ENCODE peak calls at places on chromosomes 6 and 20, in five cellular contexts. I is uterus, R is heart left ventricle, Q is IMR-90, O is adrenal gland. U is an unnamed sample.

GRCh38 chr6:37222125-37222967 is 35.2 kb upstream of the TBC1D22B start:
- DNase-seq in I (peak; percentile 71), R (peak; percentile 79), Q (peak; percentile 83), O (peak; percentile 92), U (peak; percentile 93)

GRCh38 chr20:59482581-59483187 is 121.7 kb upstream of the PHACTR3 start:
- DNase-seq in I (no peak), R (no peak), Q (no peak), O (no peak), U (no peak)

GRCh38 chr20:50561379-50562078 is 51.3 kb downstream of the PTPN1 start:
- DNase-seq in I (peak; percentile 76), R (no peak), Q (peak; percentile 99), O (peak; percentile 81), U (no peak)

GRCh38 chr6:117506180-117506835 is 23.8 kb downstream of the DCBLD1 start:
- DNase-seq in I (no peak), R (no peak), Q (peak; percentile 83), O (no peak), U (no peak)

GRCh38 chr20:15378151-15378550 is 1040.7 kb upstream of the FLRT3 start:
- DNase-seq in I (no peak), R (no peak), Q (no peak), O (no peak), U (no peak)

GRCh38 chr6:108844632-108845031 is 3.6 kb upstream of the ARMC2 start:
- DNase-seq in I (no peak), R (no peak), Q (no peak), O (no peak), U (no peak)

GRCh38 chr20:49323622-49324238 is 45.9 kb upstream of the ZNFX1 start:
- DNase-seq in I (no peak), R (peak; percentile 19), Q (peak; percentile 74), O (peak; percentile 60), U (no peak)

GRCh38 chr6:107894821-107895396 is 63.1 kb downstream of the SEC63 start:
- DNase-seq in I (no peak), R (no peak), Q (no peak), O (no peak), U (no peak)

GRCh38 chr20:43840382-43841070 is 74.1 kb upstream of the TOX2 start:
- DNase-seq in I (no peak), R (no peak), Q (peak; percentile 29), O (peak; percentile 45), U (peak; percentile 33)

GRCh38 chr20:14444106-14444505 is 106.7 kb upstream of the FLRT3 start:
- DNase-seq in I (no peak), R (no peak), Q (no peak), O (no peak), U (no peak)

GRCh38 chr6:169851641-169852503 is 100.5 kb downstream of the ERMARD start:
- DNase-seq in I (peak; percentile 37), R (peak; percentile 64), Q (no peak), O (peak; percentile 54), U (peak; percentile 44)

GRCh38 chr6:30814137-30815084 is 69.9 kb upstream of the DDR1 start:
- DNase-seq in I (peak; percentile 32), R (no peak), Q (peak; percentile 84), O (peak; percentile 67), U (no peak)

GRCh38 chr20:36030143-36030542 is 61.8 kb downstream of the CNBD2 start:
- DNase-seq in I (peak; percentile 22), R (peak; percentile 57), Q (peak; percentile 24), O (no peak), U (no peak)

GRCh38 chr6:87473419-87473903 is 687 bp downstream of the SLC35A1 start:
- DNase-seq in I (no peak), R (peak; percentile 57), Q (peak; percentile 44), O (peak; percentile 59), U (no peak)

GRCh38 chr6:43770417-43771209 is 602 bp downstream of the VEGFA start:
- DNase-seq in I (peak; percentile 57), R (peak; percentile 81), Q (peak; percentile 69), O (peak; percentile 90), U (peak; percentile 80)

GRCh38 chr20:62266340-62266739 is 28.0 kb downstream of the OSBPL2 start:
- DNase-seq in I (no peak), R (no peak), Q (no peak), O (no peak), U (no peak)

GRCh38 chr20:58017237-58017969 is 211.1 kb downstream of the ANKRD60 start:
- DNase-seq in I (no peak), R (peak; percentile 7), Q (peak; percentile 1), O (peak; percentile 75), U (no peak)

GRCh38 chr20:48787861-48788375 is 39.9 kb downstream of the PREX1 start:
- DNase-seq in I (no peak), R (no peak), Q (peak; percentile 47), O (no peak), U (no peak)

GRCh38 chr20:61372151-61373054 is 120.3 kb downstream of the CDH4 start:
- DNase-seq in I (no peak), R (no peak), Q (no peak), O (no peak), U (no peak)

GRCh38 chr20:39830903-39831302 is 858.1 kb downstream of the MAFB start:
- DNase-seq in I (no peak), R (no peak), Q (no peak), O (no peak), U (no peak)

GRCh38 chr6:11911535-11911934 is 100.6 kb upstream of the HIVEP1 start:
- DNase-seq in I (no peak), R (no peak), Q (peak; percentile 29), O (no peak), U (no peak)

GRCh38 chr20:13356591-13356990 is 135.5 kb downstream of the ISM1 start:
- DNase-seq in I (no peak), R (no peak), Q (no peak), O (no peak), U (no peak)

GRCh38 chr6:111662192-111662793 is 56.6 kb upstream of the TRAF3IP2 start:
- DNase-seq in I (no peak), R (no peak), Q (no peak), O (no peak), U (no peak)

GRCh38 chr6:149169761-149170359 is 147.7 kb upstream of the TAB2 start:
- DNase-seq in I (no peak), R (no peak), Q (no peak), O (no peak), U (no peak)

GRCh38 chr6:30097902-30098606 is 14.8 kb downstream of the TRIM31 start:
- DNase-seq in I (no peak), R (no peak), Q (no peak), O (no peak), U (no peak)

GRCh38 chr6:35731736-35732532 is 4.9 kb upstream of the ARMC12 start:
- DNase-seq in I (peak; percentile 99), R (peak; percentile 96), Q (peak; percentile 83), O (peak; percentile 98), U (peak; percentile 98)

GRCh38 chr6:112879920-112880413 is 532.8 kb downstream of the RFPL4B start:
- DNase-seq in I (no peak), R (no peak), Q (no peak), O (no peak), U (peak; percentile 18)

GRCh38 chr6:89148016-89148750 is 2.3 kb downstream of the PM20D2 start:
- DNase-seq in I (no peak), R (no peak), Q (peak; percentile 30), O (no peak), U (no peak)

GRCh38 chr6:159056432-159056831 is 11.6 kb upstream of the TAGAP start:
- DNase-seq in I (no peak), R (no peak), Q (no peak), O (no peak), U (no peak)

GRCh38 chr20:38043512-38044300 is 10.2 kb downstream of the RPRD1B start:
- DNase-seq in I (no peak), R (no peak), Q (peak; percentile 85), O (no peak), U (no peak)

GRCh38 chr6:136226674-136227377 is 23.3 kb downstream of the MTFR2 start:
- DNase-seq in I (no peak), R (no peak), Q (peak; percentile 74), O (no peak), U (no peak)

GRCh38 chr6:136226027-136226673 is 24.0 kb downstream of the MTFR2 start:
- DNase-seq in I (peak; percentile 64), R (peak; percentile 58), Q (peak; percentile 67), O (peak; percentile 84), U (peak; percentile 62)

GRCh38 chr6:136230219-136230980 is 19.7 kb downstream of the MTFR2 start:
- DNase-seq in I (no peak), R (no peak), Q (peak; percentile 27), O (no peak), U (no peak)

GRCh38 chr6:136228811-136229210 is 21.3 kb downstream of the MTFR2 start:
- DNase-seq in I (no peak), R (no peak), Q (no peak), O (no peak), U (no peak)

DNA sequence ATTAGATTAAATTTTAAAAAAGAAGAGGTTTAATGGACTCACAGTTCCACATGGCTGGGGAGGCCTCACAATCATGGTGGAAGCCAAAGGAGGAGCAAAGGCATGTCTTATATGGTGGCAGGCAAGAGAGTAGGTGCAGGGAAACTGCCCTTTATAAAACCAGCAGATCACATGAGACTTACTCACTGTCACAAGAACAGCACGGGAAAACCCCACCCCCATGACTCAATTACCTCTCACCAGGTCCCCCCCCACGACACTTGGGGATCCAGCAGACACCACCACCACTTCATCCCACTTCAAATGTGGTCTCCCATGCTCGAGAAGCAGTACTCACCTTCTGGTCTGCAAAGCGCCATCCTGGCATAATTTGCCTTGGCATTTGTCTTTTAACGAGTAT is 24.6 kb downstream of the MTFR2 start:
- DNase-seq in I (peak; percentile 37), R (no peak), Q (peak; percentile 31), O (no peak), U (no peak)
- TF ChIP-seq POLR2A in I (no peak), R (no peak), Q (no peak), O (no peak), U (no peak)

DNA sequence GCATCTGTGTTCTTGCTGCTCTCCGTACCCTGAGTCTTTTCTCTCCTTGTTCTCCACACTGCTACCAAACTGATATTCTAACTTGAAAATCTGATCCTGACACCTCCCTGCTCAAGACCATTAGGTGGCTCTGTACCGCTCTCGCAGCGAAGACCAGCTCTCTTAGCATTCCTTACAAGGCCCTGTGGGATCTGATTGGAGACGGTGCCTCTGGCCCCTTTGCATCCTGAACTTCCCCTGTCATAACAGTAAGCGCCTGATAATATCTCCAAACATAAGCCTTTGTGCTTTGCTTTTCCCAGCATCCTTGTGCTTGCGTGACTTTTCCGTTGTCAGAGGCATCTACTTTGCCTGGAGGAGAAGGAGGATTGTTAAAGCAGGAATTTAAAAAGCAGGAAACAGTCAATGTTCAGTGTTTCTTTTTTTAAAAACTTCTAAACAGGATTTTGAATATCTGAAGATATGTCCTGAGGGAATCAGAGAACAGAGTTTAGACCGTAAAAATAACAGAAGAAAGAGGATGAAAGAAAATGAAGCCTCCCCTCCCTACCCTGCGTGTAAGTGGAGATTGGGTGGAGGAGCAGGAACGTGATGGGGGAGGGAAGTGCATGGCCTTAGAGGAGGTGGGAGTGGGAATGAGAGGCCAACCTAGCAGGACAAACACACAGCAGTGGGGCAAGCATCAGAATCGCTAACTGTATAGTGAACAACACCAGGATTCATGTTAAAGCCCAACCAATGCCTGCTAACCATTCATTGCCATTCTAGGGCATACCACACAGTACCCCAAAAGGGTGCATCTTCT is 89.2 kb upstream of the STMND1 start:
- DNase-seq in I (peak; percentile 57), R (no peak), Q (peak; percentile 65), O (no peak), U (no peak)
- H3K4me1 ChIP-seq in I (no peaks in the 10 kb centered on the region), R (no peaks in the 10 kb centered on the region), Q (peaks cover 18% of the 10 kb centered on the region), O (no peaks in the 10 kb centered on the region), U (no peaks in the 10 kb centered on the region)

GRCh38 chr20:51668515-51668914 is 99.7 kb downstream of the ATP9A start:
- DNase-seq in I (no peak), R (no peak), Q (no peak), O (no peak), U (peak; percentile 29)
- TF ChIP-seq POLR2A in I (no peak), R (no peak), Q (no peak), O (no peak), U (no peak)

GRCh38 chr6:33747823-33748222 is 1.1 kb upstream of the IP6K3 start:
- DNase-seq in I (no peak), R (no peak), Q (no peak), O (no peak), U (no peak)
- H3K4me1 ChIP-seq in I (peaks cover 9% of the 10 kb centered on the region), R (peaks cover 5% of the 10 kb centered on the region), Q (peaks cover 42% of the 10 kb centered on the region), O (peaks cover 4% of the 10 kb centered on the region), U (no peaks in the 10 kb centered on the region)

U was measured in right lobe of liver.